ENCODE peak calls at places on chromosomes 11 and 22, in eight cellular contexts. J is fibroblast of the conjunctiva; R is sigmoid colon; X is activated naive CD4-positive, alpha-beta T cell; Z is GF-D8; S is osteocyte; P is progenitor cell of endocrine pancreas; V is GM10248. F is an unnamed sample.

GRCh38 chr22:30541979-30542810 is 4.3 kb downstream of the SEC14L6 start:
- DNase-seq in J (no peak), X (no peak), R (no peak), Z (no peak), S (no peak), V (no peak), P (peak; percentile 28), F (no peak)

GRCh38 chr11:43784301-43784700 is 96.3 kb upstream of the ALKBH3 start:
- DNase-seq in R (no peak), S (no peak), J (no peak), V (no peak), Z (no peak), X (no peak), P (no peak), F (no peak)

GRCh38 chr11:86511086-86511551 is 136.4 kb downstream of the CCDC81 start:
- DNase-seq in P (no peak), J (peak; percentile 72), X (no peak), Z (no peak), R (no peak), S (no peak), V (peak; percentile 34), F (no peak)

GRCh38 chr11:2138436-2139117 is 612 bp downstream of the IGF2 start:
- DNase-seq in S (no peak), Z (no peak), J (no peak), V (no peak), X (no peak), R (no peak), P (no peak), F (no peak)

GRCh38 chr22:22702874-22703570 is 58.6 kb downstream of the GGTLC2 start:
- DNase-seq in P (no peak), J (no peak), Z (no peak), S (no peak), X (no peak), R (no peak), V (no peak), F (no peak)

GRCh38 chr11:116808262-116809175 is 14.6 kb downstream of the APOA4 start:
- DNase-seq in P (no peak), V (no peak), J (no peak), Z (no peak), S (no peak), R (peak; percentile 30), X (no peak), F (no peak)

GRCh38 chr22:46578824-46579561 is 41.2 kb upstream of the GRAMD4 start:
- DNase-seq in X (no peak), P (no peak), V (no peak), S (no peak), R (peak; percentile 81), J (no peak), Z (no peak), F (peak; percentile 40)

GRCh38 chr11:10856689-10857603 is 907 bp downstream of the ZBED5 start:
- DNase-seq in S (no peak), J (no peak), V (peak; percentile 20), R (peak; percentile 77), Z (no peak), X (no peak), P (no peak), F (peak; percentile 13)

GRCh38 chr11:33315822-33316221 is 58.6 kb downstream of the HIPK3 start:
- DNase-seq in Z (no peak), X (no peak), V (no peak), S (no peak), R (no peak), J (no peak), P (no peak), F (no peak)

F was measured in AML-193.